ENCODE peak calls at places on chromosomes 1 and 21, in ten cellular contexts. U is fibroblast of lung, E is AG09319, B is fibroblast of mammary gland, X is progenitor cell of endocrine pancreas, T is Calu3, K is nephron progenitor cell, W is lower lobe of right lung, S is cardiac fibroblast, C is H9. R is an unnamed sample.

GRCh38 chr1:183234660-183235476 is 48.8 kb downstream of the LAMC2 start:
- DNase-seq in W (no peak), S (peak), T (peak), B (peak), E (peak), X (no peak), U (peak), K (peak), C (peak), R (peak)

GRCh38 chr1:91816055-91816454 is 69.9 kb downstream of the TGFBR3 start:
- DNase-seq in K (no peak), W (no peak), E (no peak), U (no peak), X (no peak), C (no peak), S (no peak), B (no peak), T (no peak), R (no peak)

GRCh38 chr1:3474421-3474820 is 20.0 kb downstream of the ARHGEF16 start:
- DNase-seq in W (no peak), K (no peak), U (no peak), C (no peak), S (no peak), E (no peak), T (no peak), B (no peak), X (no peak), R (no peak)

GRCh38 chr1:22903113-22903512 is 69.6 kb downstream of the LACTBL1 start:
- DNase-seq in K (no peak), X (no peak), U (no peak), B (peak), C (no peak), W (no peak), E (no peak), S (no peak), T (peak), R (no peak)

GRCh38 chr21:34670220-34670961 is 1.6 kb downstream of the CLIC6 start:
- DNase-seq in K (peak), X (peak), W (no peak), B (peak), S (no peak), E (no peak), C (peak), T (peak), U (peak), R (no peak)

GRCh38 chr1:230851291-230851691 is 17.0 kb downstream of the C1orf198 start:
- DNase-seq in K (peak), C (peak), W (no peak), B (no peak), S (peak), X (no peak), E (no peak), U (no peak), T (no peak), R (peak)

GRCh38 chr1:4615138-4615470 is 39.3 kb upstream of the AJAP1 start:
- DNase-seq in T (no peak), B (no peak), U (no peak), C (no peak), K (no peak), S (no peak), X (no peak), W (no peak), E (no peak), R (no peak)

GRCh38 chr1:180600301-180600700 is 31.5 kb upstream of the XPR1 start:
- DNase-seq in T (no peak), B (no peak), K (no peak), W (no peak), S (no peak), U (no peak), C (no peak), E (no peak), X (no peak), R (no peak)

GRCh38 chr1:151009674-151010345 is 1.6 kb downstream of the PRUNE1 start:
- DNase-seq in X (no peak), U (no peak), W (no peak), T (no peak), C (no peak), S (no peak), K (no peak), B (no peak), E (no peak), R (no peak)

GRCh38 chr1:110719908-110720307 is 45.2 kb upstream of the KCNA3 start:
- DNase-seq in S (no peak), K (no peak), U (no peak), T (no peak), E (no peak), B (no peak), X (no peak), W (no peak), C (no peak), R (no peak)

GRCh38 chr1:201183728-201184127 is 6.9 kb upstream of the IGFN1 start:
- DNase-seq in T (no peak), E (no peak), X (no peak), W (no peak), S (no peak), U (no peak), B (no peak), C (no peak), K (no peak), R (no peak)

GRCh38 chr1:50978144-50978851 is 8.3 kb downstream of the CDKN2C start:
- DNase-seq in K (peak), B (peak), W (peak), S (peak), C (peak), X (peak), U (peak), E (no peak), T (peak), R (no peak)

GRCh38 chr1:109395602-109396512 is 1.9 kb downstream of the SORT1 start:
- DNase-seq in W (no peak), S (peak), B (no peak), E (no peak), X (no peak), U (peak), T (no peak), K (no peak), C (no peak), R (no peak)

GRCh38 chr1:55376894-55377293 is 161.7 kb upstream of the USP24 start:
- DNase-seq in S (no peak), W (no peak), B (no peak), C (no peak), T (no peak), E (no peak), X (no peak), U (no peak), K (no peak), R (no peak)

GRCh38 chr1:55375617-55376258 is 160.6 kb upstream of the USP24 start:
- DNase-seq in T (peak), U (peak), E (no peak), W (no peak), S (peak), K (peak), B (peak), X (peak), C (peak), R (no peak)

GRCh38 chr1:55380313-55380970 is 165.3 kb upstream of the USP24 start:
- DNase-seq in T (no peak), W (no peak), X (no peak), C (no peak), U (no peak), S (no peak), B (no peak), E (no peak), K (no peak), R (no peak)

GRCh38 chr1:55381491-55381890 is 166.3 kb upstream of the USP24 start:
- DNase-seq in K (no peak), B (no peak), X (no peak), T (no peak), S (no peak), E (no peak), C (no peak), W (no peak), U (no peak), R (no peak)

DNA sequence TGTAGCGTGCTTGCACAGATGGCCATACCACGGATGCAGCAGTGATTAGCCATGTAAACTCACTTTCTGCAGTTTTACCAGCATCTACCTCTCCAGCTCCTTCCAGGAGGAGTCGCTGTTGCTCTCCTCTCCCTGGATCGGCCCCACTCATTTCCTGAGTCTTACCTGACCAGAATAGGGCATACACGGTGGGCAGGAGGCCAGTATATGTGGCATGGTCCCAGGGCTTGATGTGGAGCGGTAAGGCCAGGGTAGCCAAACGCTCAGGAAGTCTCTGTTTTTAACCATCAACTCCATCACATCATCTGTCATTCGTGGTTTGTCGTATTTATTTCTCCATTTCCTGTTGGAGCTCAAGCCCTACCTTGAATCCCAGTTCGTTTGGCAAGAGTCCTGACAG is 163.4 kb upstream of the USP24 start:
- DNase-seq in B (peak), W (no peak), C (peak), U (peak), K (peak), E (no peak), T (no peak), S (peak), X (peak), R (no peak)
- TF ChIP-seq CTCF in B (peak), W (peak), C (peak), U (peak), K (peak), E (peak), T (no peak), S (peak), X (peak), R (peak)

GRCh38 chr1:157157481-157158190 is 19.4 kb upstream of the ETV3 start:
- DNase-seq in W (no peak), K (no peak), C (no peak), T (no peak), E (no peak), B (peak), X (no peak), U (peak), S (peak), R (no peak)

GRCh38 chr1:157154291-157154690 is 16.1 kb upstream of the ETV3 start:
- DNase-seq in U (no peak), B (no peak), T (no peak), X (no peak), K (no peak), W (no peak), C (no peak), S (no peak), E (no peak), R (no peak)

GRCh38 chr1:157155658-157156057 is 17.5 kb upstream of the ETV3 start:
- DNase-seq in K (peak), C (peak), X (no peak), T (peak), W (no peak), U (no peak), S (peak), B (no peak), E (no peak), R (no peak)

GRCh38 chr1:157154940-157155514 is 16.8 kb upstream of the ETV3 start:
- DNase-seq in W (peak), B (peak), E (no peak), X (no peak), T (peak), K (no peak), U (peak), C (no peak), S (peak), R (no peak)

GRCh38 chr1:157156058-157156541 is 17.9 kb upstream of the ETV3 start:
- DNase-seq in T (peak), C (peak), X (peak), W (peak), S (peak), E (no peak), B (peak), U (peak), K (peak), R (no peak)
- TF ChIP-seq CTCF in T (peak), C (peak), X (peak), W (peak), S (peak), E (peak), B (peak), U (peak), K (peak), R (peak)

GRCh38 chr1:78091886-78092285 is 46.1 kb downstream of the GIPC2 start:
- DNase-seq in C (no peak), X (no peak), U (no peak), S (no peak), T (no peak), E (no peak), W (no peak), B (no peak), K (no peak), R (no peak)
- TF ChIP-seq CTCF in C (no peak), X (no peak), U (no peak), S (no peak), T (no peak), E (no peak), W (no peak), B (no peak), K (no peak), R (no peak)

GRCh38 chr1:8431028-8431427 is 113.1 kb downstream of the SLC45A1 start:
- DNase-seq in K (no peak), S (no peak), W (no peak), T (no peak), B (no peak), E (no peak), C (no peak), U (no peak), X (no peak), R (no peak)
- TF ChIP-seq CTCF in K (no peak), S (no peak), W (no peak), T (no peak), B (peak), E (no peak), C (peak), U (no peak), X (peak), R (peak)

DNA sequence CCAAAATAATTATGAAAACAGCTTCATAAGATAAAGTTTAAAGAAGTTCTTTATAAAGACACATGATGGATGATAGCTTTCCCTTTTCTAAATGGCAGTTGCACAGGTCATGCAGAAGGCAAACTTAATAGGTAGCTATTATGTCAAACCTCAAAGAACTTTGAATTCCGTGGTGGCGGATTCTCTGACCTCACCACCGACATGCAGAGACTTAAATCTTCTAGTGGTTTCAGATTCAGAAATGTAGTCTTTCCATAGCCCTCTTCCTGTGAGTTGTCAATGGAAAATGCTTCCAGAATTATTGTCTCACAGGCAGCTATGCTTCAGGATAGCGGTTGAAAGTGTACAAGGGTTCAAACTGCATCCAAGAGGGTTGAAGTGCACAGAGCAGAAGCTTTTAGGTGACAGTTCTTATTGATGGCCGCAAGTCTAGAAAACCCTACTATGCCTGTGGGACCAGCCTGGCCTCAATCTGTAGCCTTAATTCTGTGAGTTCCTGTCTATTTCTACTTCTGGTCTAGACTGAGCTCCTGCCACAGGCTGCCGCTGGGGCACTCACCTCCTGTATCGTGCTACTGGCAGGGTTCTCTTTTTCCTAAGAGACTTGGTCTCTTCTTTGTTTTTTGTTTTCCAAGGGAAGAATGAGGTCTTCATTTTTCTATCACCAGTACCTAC is 117.0 kb upstream of the ERRFI1 start:
- DNase-seq in S (no peak), U (peak), B (peak), E (no peak), T (no peak), C (no peak), X (no peak), W (no peak), K (no peak), R (no peak)
- TF ChIP-seq CTCF in S (no peak), U (no peak), B (no peak), E (no peak), T (no peak), C (no peak), X (no peak), W (no peak), K (no peak), R (no peak)

DNA sequence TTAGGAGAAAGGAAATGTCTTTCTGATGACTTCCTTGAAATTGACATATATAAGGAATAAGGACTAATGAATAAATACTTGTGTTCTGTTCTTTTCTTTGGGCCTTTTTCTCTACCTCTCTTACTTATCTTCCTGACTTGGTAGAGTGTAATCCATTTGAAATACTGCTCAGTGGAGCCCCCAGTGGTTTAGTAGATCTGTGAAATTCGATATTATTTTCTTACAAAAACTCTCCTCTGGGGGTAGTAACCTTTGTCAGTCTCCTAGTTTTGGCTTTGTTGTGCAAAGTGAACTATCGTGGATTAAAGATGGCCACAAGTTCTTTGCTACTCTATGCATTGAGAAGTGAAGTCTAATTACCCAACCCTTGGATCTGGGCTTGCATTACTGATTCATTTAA is 48.8 kb downstream of the DUSP10 start:
- DNase-seq in U (no peak), C (no peak), X (no peak), K (no peak), T (no peak), E (no peak), W (no peak), S (no peak), B (no peak), R (no peak)
- TF ChIP-seq CTCF in U (no peak), C (peak), X (no peak), K (no peak), T (peak), E (no peak), W (no peak), S (no peak), B (peak), R (no peak)

GRCh38 chr1:165688046-165688445 is 10.3 kb downstream of the ALDH9A1 start:
- DNase-seq in K (no peak), W (no peak), X (no peak), C (no peak), S (no peak), U (no peak), E (no peak), B (no peak), T (no peak), R (no peak)

GRCh38 chr1:165686971-165687433 is 11.4 kb downstream of the ALDH9A1 start:
- DNase-seq in E (no peak), C (no peak), T (no peak), W (no peak), S (no peak), X (no peak), B (no peak), K (no peak), U (no peak), R (no peak)

GRCh38 chr1:165683848-165684485 is 14.4 kb downstream of the ALDH9A1 start:
- DNase-seq in T (no peak), W (no peak), E (no peak), K (no peak), C (no peak), S (no peak), B (no peak), U (peak), X (no peak), R (no peak)

GRCh38 chr1:165686121-165686970 is 12.0 kb downstream of the ALDH9A1 start:
- DNase-seq in U (no peak), B (no peak), S (no peak), X (no peak), E (no peak), K (no peak), C (peak), T (no peak), W (no peak), R (no peak)
- TF ChIP-seq CTCF in U (no peak), B (peak), S (no peak), X (no peak), E (no peak), K (no peak), C (peak), T (no peak), W (no peak), R (peak)